ENCODE peak calls at places on chromosomes 4 and X, in four cellular contexts. One of them, this sample, is unnamed.

GRCh38 chr4:83189631-83190136 is 75.2 kb upstream of the PLAC8 start:
- DNase-seq in adrenal gland: no peak
- DNase-seq in spleen: no peak
- DNase-seq in uterus: no peak
- DNase-seq in this sample: no peak

GRCh38 chr4:28555851-28556250 is 1695.2 kb downstream of the STIM2 start:
- DNase-seq in adrenal gland: no peak
- DNase-seq in spleen: no peak
- DNase-seq in uterus: no peak
- DNase-seq in this sample: no peak

GRCh38 chrX:17544831-17545230 is 169.8 kb downstream of the NHS start:
- DNase-seq in adrenal gland: no peak
- DNase-seq in spleen: no peak
- DNase-seq in uterus: no peak
- DNase-seq in this sample: no peak

GRCh38 chr4:98664959-98665358 is 6.5 kb upstream of the TSPAN5 start:
- DNase-seq in adrenal gland: no peak
- DNase-seq in spleen: no peak
- DNase-seq in uterus: no peak
- DNase-seq in this sample: no peak

GRCh38 chr4:3679851-3680311 is 86.3 kb upstream of the ADRA2C start:
- DNase-seq in adrenal gland: no peak
- DNase-seq in spleen: peak
- DNase-seq in uterus: peak
- DNase-seq in this sample: no peak

GRCh38 chr4:179750374-179750773 is 2308.1 kb upstream of the AGA start:
- DNase-seq in adrenal gland: no peak
- DNase-seq in spleen: no peak
- DNase-seq in uterus: no peak
- DNase-seq in this sample: no peak

GRCh38 chr4:95580226-95580625 is 31.5 kb upstream of the UNC5C start:
- DNase-seq in adrenal gland: no peak
- DNase-seq in spleen: no peak
- DNase-seq in uterus: no peak
- DNase-seq in this sample: no peak

GRCh38 chrX:13506574-13506973 is 62.8 kb upstream of the EGFL6 start:
- DNase-seq in adrenal gland: peak
- DNase-seq in spleen: peak
- DNase-seq in uterus: peak
- DNase-seq in this sample: peak

GRCh38 chrX:68945081-68945602 is 116.3 kb downstream of the EFNB1 start:
- DNase-seq in adrenal gland: no peak
- DNase-seq in spleen: peak
- DNase-seq in uterus: no peak
- DNase-seq in this sample: no peak

GRCh38 chr4:13171292-13172057 is 312.7 kb downstream of the RAB28 start:
- DNase-seq in adrenal gland: no peak
- DNase-seq in spleen: no peak
- DNase-seq in uterus: no peak
- DNase-seq in this sample: no peak

GRCh38 chr4:143421609-143422008 is 84.9 kb downstream of the GAB1 start:
- DNase-seq in adrenal gland: no peak
- DNase-seq in spleen: no peak
- DNase-seq in uterus: no peak
- DNase-seq in this sample: no peak

GRCh38 chr4:26860157-26860921 is at the start of gene STIM2:
- DNase-seq in adrenal gland: peak
- DNase-seq in spleen: peak
- DNase-seq in uterus: peak
- DNase-seq in this sample: peak

GRCh38 chr4:26859762-26860156 is 882 bp upstream of the STIM2 start:
- DNase-seq in adrenal gland: no peak
- DNase-seq in spleen: no peak
- DNase-seq in uterus: no peak
- DNase-seq in this sample: no peak

GRCh38 chr4:26862381-26862915 is 1.8 kb downstream of the STIM2 start:
- DNase-seq in adrenal gland: no peak
- DNase-seq in spleen: no peak
- DNase-seq in uterus: no peak
- DNase-seq in this sample: no peak

GRCh38 chr4:26860922-26861433 is 337 bp downstream of the STIM2 start:
- DNase-seq in adrenal gland: peak
- DNase-seq in spleen: peak
- DNase-seq in uterus: peak
- DNase-seq in this sample: peak

GRCh38 chr4:26861434-26862186 is 969 bp downstream of the STIM2 start:
- DNase-seq in adrenal gland: peak
- DNase-seq in spleen: peak
- DNase-seq in uterus: peak
- DNase-seq in this sample: peak
- TF ChIP-seq POLR2A in adrenal gland: peak
- TF ChIP-seq POLR2A in spleen: no peak
- TF ChIP-seq POLR2A in uterus: no peak
- TF ChIP-seq POLR2A in this sample: no peak

GRCh38 chr4:40630335-40631021 is 814 bp upstream of the RBM47 start:
- DNase-seq in adrenal gland: peak
- DNase-seq in spleen: peak
- DNase-seq in uterus: peak
- DNase-seq in this sample: peak
- TF ChIP-seq POLR2A in adrenal gland: peak
- TF ChIP-seq POLR2A in spleen: no peak
- TF ChIP-seq POLR2A in uterus: no peak
- TF ChIP-seq POLR2A in this sample: no peak

GRCh38 chr4:38160487-38161207 is 200.4 kb downstream of the PTTG2 start:
- DNase-seq in adrenal gland: peak
- DNase-seq in spleen: no peak
- DNase-seq in uterus: peak
- DNase-seq in this sample: no peak
- TF ChIP-seq POLR2A in adrenal gland: peak
- TF ChIP-seq POLR2A in spleen: no peak
- TF ChIP-seq POLR2A in uterus: no peak
- TF ChIP-seq POLR2A in this sample: no peak

DNA sequence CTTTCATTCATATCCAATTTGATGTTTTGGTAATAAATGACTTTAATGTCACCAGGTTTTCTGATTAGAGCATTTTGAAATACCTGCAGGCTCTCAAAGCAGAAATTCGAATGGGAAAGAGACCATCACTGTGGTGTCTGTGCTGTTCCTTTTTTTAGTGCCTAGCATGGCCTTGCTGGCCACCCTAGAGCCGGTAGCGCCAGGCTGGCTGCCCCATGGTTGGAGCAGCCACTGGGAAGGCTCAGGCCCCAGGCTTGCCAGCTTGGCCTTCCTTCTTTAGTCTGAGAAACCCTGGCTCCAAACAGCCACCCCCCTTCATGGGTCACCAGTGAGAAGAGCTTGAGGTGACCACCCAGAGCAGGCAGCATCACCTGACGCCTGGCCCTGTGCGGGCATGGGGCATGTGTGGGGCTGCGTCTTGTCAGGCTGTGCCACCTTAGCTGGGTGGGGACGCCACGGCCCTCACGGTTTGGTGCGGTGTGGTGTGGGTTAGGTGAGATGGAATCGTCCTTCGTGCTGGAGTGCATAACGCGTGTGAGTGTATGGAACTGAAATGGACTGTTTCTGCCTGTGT is 30.0 kb downstream of the TRMT44 start:
- DNase-seq in adrenal gland: no peak
- DNase-seq in spleen: no peak
- DNase-seq in uterus: no peak
- DNase-seq in this sample: no peak
- TF ChIP-seq POLR2A in adrenal gland: no peak
- TF ChIP-seq POLR2A in spleen: no peak
- TF ChIP-seq POLR2A in uterus: no peak
- TF ChIP-seq POLR2A in this sample: no peak

DNA sequence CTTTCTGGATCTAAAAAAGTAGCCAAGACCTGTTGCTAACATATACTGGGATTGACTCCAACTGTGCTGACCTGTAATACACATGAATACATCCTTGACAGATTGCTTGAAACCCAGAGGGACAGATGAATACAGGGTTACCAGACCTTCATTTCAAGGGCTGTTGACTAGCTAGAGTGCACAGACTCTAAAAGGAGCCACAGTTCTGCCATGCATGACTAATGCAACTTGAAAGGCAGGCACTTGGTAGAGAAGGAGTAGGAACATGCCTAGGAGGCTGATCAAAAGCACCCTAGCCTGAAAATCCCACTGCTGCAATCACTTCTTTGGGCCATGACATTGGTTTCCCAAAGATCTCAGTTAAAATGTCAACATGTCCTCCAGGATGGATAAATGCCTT is 120.9 kb downstream of the PCDH19 start:
- DNase-seq in adrenal gland: no peak
- DNase-seq in spleen: no peak
- DNase-seq in uterus: no peak
- DNase-seq in this sample: no peak
- TF ChIP-seq POLR2A in adrenal gland: no peak
- TF ChIP-seq POLR2A in spleen: no peak
- TF ChIP-seq POLR2A in uterus: no peak
- TF ChIP-seq POLR2A in this sample: no peak

GRCh38 chrX:10011991-10012390 is 44.8 kb downstream of the CLDN34 start:
- DNase-seq in adrenal gland: no peak
- DNase-seq in spleen: no peak
- DNase-seq in uterus: no peak
- DNase-seq in this sample: no peak

GRCh38 chrX:10016516-10017132 is 49.5 kb downstream of the CLDN34 start:
- DNase-seq in adrenal gland: no peak
- DNase-seq in spleen: no peak
- DNase-seq in uterus: no peak
- DNase-seq in this sample: no peak

GRCh38 chrX:10012776-10013175 is 45.6 kb downstream of the CLDN34 start:
- DNase-seq in adrenal gland: no peak
- DNase-seq in spleen: no peak
- DNase-seq in uterus: no peak
- DNase-seq in this sample: no peak

GRCh38 chrX:10015711-10016515 is 48.8 kb downstream of the CLDN34 start:
- DNase-seq in adrenal gland: peak
- DNase-seq in spleen: peak
- DNase-seq in uterus: peak
- DNase-seq in this sample: peak

GRCh38 chrX:10014462-10015373 is 47.6 kb downstream of the CLDN34 start:
- DNase-seq in adrenal gland: peak
- DNase-seq in spleen: peak
- DNase-seq in uterus: peak
- DNase-seq in this sample: peak
- TF ChIP-seq POLR2A in adrenal gland: peak
- TF ChIP-seq POLR2A in spleen: no peak
- TF ChIP-seq POLR2A in uterus: peak
- TF ChIP-seq POLR2A in this sample: peak

DNA sequence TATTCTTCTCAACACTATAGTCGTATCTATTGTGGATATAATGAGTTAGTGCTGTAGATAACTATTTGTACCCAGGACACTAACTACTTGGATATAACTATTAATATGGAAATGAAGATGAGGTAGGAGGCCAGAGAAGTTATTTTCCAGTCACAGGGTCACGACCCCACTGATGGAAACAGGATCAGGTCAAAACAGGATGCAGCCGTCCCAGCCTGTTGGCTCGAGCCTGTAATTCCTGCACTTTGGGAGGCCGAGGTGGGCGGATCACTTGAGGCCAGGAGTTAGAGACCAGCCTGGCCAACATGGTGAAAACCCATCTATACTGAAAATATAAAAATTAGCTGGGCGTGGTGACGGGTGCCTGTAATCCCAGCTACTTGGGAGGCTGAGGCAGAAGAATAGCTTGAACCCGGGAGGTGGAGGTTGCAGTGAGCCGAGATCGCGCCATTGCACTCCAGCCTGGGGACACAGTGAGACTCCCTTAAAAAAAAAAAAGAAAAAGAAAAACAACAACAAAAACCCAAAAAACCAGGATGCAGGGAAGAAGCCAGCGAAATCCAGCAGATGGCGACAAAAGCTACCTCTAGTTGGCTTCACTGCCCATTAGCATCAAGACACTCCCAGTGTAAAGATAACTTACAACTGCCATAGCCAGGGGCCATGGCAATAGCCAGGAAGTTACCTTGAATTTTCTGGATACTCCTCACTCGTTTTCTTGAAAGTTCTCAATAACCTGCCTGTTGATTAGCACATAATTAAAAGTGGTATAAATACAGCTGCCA is 37.9 kb upstream of the NKAP start:
- DNase-seq in adrenal gland: peak
- DNase-seq in spleen: no peak
- DNase-seq in uterus: no peak
- DNase-seq in this sample: no peak
- TF ChIP-seq POLR2A in adrenal gland: no peak
- TF ChIP-seq POLR2A in spleen: no peak
- TF ChIP-seq POLR2A in uterus: no peak
- TF ChIP-seq POLR2A in this sample: no peak

GRCh38 chr4:102825261-102826071 is 1.9 kb downstream of the UBE2D3 start:
- DNase-seq in adrenal gland: peak
- DNase-seq in spleen: no peak
- DNase-seq in uterus: peak
- DNase-seq in this sample: peak
- TF ChIP-seq POLR2A in adrenal gland: peak
- TF ChIP-seq POLR2A in spleen: no peak
- TF ChIP-seq POLR2A in uterus: no peak
- TF ChIP-seq POLR2A in this sample: no peak

GRCh38 chrX:40108959-40109287 is 11.2 kb upstream of the BCOR start:
- DNase-seq in adrenal gland: peak
- DNase-seq in spleen: peak
- DNase-seq in uterus: peak
- DNase-seq in this sample: peak
- TF ChIP-seq POLR2A in adrenal gland: peak
- TF ChIP-seq POLR2A in spleen: no peak
- TF ChIP-seq POLR2A in uterus: no peak
- TF ChIP-seq POLR2A in this sample: peak

This sample was measured in heart left ventricle.